ENCODE peak calls at places on chromosomes 5 and 9, in eight cellular contexts. F is heart left ventricle, L is uterus, Y is GM12892, T is A549, M is breast epithelium, U is GM12891, R is tibial nerve. E is an unnamed sample.

GRCh38 chr5:16600397-16600796 is 16.4 kb downstream of the RETREG1 start:
- DNase-seq in F (peak; percentile 89), L (no peak), Y (no peak), T (no peak), M (no peak), U (no peak), R (peak; percentile 72), E (no peak)

GRCh38 chr5:18798058-18798457 is 1163.8 kb downstream of the TAF11L14 start:
- DNase-seq in F (no peak), L (no peak), Y (no peak), T (no peak), M (no peak), U (no peak), R (no peak), E (no peak)

GRCh38 chr9:16196206-16196605 is 643.4 kb downstream of the CCDC171 start:
- DNase-seq in F (no peak), L (no peak), Y (no peak), T (no peak), M (no peak), U (no peak), R (no peak), E (no peak)

GRCh38 chr5:39102684-39103155 is 28.5 kb upstream of the RICTOR start:
- DNase-seq in F (no peak), L (no peak), Y (no peak), T (no peak), M (no peak), U (no peak), R (no peak), E (no peak)

GRCh38 chr5:7770436-7770835 is 80.5 kb downstream of the CFAP90 start:
- DNase-seq in F (no peak), L (no peak), Y (no peak), T (no peak), M (no peak), U (no peak), R (no peak), E (no peak)

GRCh38 chr5:139660105-139660915 is 12.2 kb downstream of the CXXC5 start:
- DNase-seq in F (peak; percentile 91), L (no peak), Y (no peak), T (no peak), M (peak; percentile 91), U (no peak), R (no peak), E (peak; percentile 78)

GRCh38 chr5:98836175-98836574 is 62.7 kb downstream of the RGMB start:
- DNase-seq in F (no peak), L (no peak), Y (no peak), T (no peak), M (no peak), U (no peak), R (no peak), E (no peak)

GRCh38 chr9:92664394-92665152 is 5.4 kb downstream of the IPPK start:
- DNase-seq in F (no peak), L (no peak), Y (no peak), T (no peak), M (peak; percentile 37), U (no peak), R (no peak), E (no peak)

GRCh38 chr5:154523704-154524103 is 45.7 kb upstream of the HAND1 start:
- DNase-seq in F (peak; percentile 54), L (no peak), Y (no peak), T (no peak), M (no peak), U (no peak), R (no peak), E (no peak)

GRCh38 chr5:42606464-42606869 is 150.2 kb upstream of the CCDC152 start:
- DNase-seq in F (no peak), L (no peak), Y (no peak), T (no peak), M (no peak), U (no peak), R (no peak), E (no peak)

GRCh38 chr9:122816163-122816867 is 12.1 kb downstream of the PDCL start:
- DNase-seq in F (peak; percentile 47), L (peak; percentile 22), Y (no peak), T (no peak), M (no peak), U (no peak), R (peak; percentile 21), E (no peak)

GRCh38 chr9:133998915-133999580 is 6.9 kb upstream of the VAV2 start:
- DNase-seq in F (no peak), L (no peak), Y (no peak), T (no peak), M (no peak), U (no peak), R (no peak), E (no peak)

GRCh38 chr9:20397348-20397747 is 225.0 kb downstream of the MLLT3 start:
- DNase-seq in F (no peak), L (no peak), Y (no peak), T (no peak), M (no peak), U (no peak), R (no peak), E (no peak)

GRCh38 chr9:4298255-4299005 is 1.4 kb downstream of the GLIS3 start:
- DNase-seq in F (peak; percentile 43), L (peak; percentile 34), Y (peak; percentile 27), T (peak; percentile 30), M (no peak), U (peak; percentile 35), R (peak; percentile 40), E (no peak)

GRCh38 chr9:126056312-126057021 is 270.2 kb upstream of the MVB12B start:
- DNase-seq in F (no peak), L (no peak), Y (no peak), T (no peak), M (no peak), U (no peak), R (no peak), E (no peak)

GRCh38 chr9:13388157-13388556 is 108.7 kb upstream of the MPDZ start:
- DNase-seq in F (no peak), L (no peak), Y (no peak), T (no peak), M (no peak), U (no peak), R (no peak), E (no peak)

DNA sequence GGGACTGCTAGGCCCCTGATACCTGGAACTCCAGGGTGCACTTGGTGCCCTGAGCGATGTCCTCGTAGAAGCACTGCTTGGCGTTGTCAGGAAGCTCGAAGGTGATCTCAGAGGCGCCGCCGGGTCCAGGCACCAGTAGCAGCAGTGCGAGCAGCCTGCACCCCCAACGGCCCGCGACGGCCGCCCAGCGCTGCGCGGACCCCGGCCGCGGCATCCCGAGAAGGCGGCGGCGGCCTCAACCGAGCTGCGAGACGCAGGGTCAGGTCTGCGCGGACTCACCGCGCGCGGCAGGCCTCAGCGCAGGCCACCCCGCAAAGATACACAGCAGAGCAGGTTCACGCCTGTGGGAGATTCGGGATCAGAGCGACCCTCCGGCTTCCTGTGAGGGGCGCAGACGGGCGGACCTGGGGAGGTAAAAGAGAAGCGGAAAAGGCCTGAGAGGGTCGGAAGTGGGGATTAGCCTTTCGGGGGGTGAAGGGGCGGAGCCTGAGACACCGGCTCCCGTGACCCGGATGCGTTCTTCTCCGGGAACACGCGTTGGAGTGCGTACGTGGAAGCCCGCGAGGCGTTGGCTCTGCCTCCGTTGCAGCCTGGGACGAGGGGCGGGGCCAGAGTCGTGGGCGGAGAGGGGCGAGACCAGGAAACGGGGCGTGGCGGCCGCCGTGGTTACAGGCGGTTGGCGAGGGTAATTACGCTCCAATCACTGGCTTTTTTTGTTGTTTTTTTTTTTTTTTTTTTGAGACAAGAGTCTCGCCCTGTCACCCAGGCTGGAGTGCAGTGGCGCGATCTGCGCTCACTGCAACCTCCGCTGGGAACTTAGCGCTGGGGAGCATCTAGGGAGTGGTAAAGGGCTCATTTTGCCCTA is at the start of gene TMED7:
- DNase-seq in F (peak; percentile 100), L (peak; percentile 99), Y (peak; percentile 79), T (peak; percentile 88), M (peak; percentile 99), U (peak; percentile 73), R (peak; percentile 99), E (peak; percentile 86)
- TF ChIP-seq POLR2A in F (peak; percentile 97), L (peak; percentile 51), Y (peak; percentile 84), T (peak; percentile 76), M (peak; percentile 72), U (peak; percentile 88), R (peak; percentile 92), E (peak; percentile 92)

GRCh38 chr9:113372059-113372458 is 4.7 kb downstream of the HDHD3 start:
- DNase-seq in F (no peak), L (no peak), Y (no peak), T (no peak), M (no peak), U (no peak), R (no peak), E (no peak)
- TF ChIP-seq POLR2A in F (no peak), L (no peak), Y (no peak), T (peak; percentile 6), M (no peak), U (no peak), R (no peak), E (no peak)

GRCh38 chr9:98255064-98255577 is 328 bp downstream of the TBC1D2 start:
- DNase-seq in F (peak; percentile 27), L (no peak), Y (no peak), T (no peak), M (peak; percentile 54), U (no peak), R (no peak), E (peak; percentile 54)

GRCh38 chr9:98254236-98255063 is 999 bp downstream of the TBC1D2 start:
- DNase-seq in F (no peak), L (no peak), Y (no peak), T (no peak), M (no peak), U (no peak), R (no peak), E (no peak)

GRCh38 chr9:98253563-98253962 is 1.9 kb downstream of the TBC1D2 start:
- DNase-seq in F (no peak), L (no peak), Y (no peak), T (no peak), M (no peak), U (no peak), R (no peak), E (no peak)

GRCh38 chr9:98256632-98257218 is 1.3 kb upstream of the TBC1D2 start:
- DNase-seq in F (no peak), L (no peak), Y (no peak), T (no peak), M (no peak), U (no peak), R (no peak), E (no peak)

DNA sequence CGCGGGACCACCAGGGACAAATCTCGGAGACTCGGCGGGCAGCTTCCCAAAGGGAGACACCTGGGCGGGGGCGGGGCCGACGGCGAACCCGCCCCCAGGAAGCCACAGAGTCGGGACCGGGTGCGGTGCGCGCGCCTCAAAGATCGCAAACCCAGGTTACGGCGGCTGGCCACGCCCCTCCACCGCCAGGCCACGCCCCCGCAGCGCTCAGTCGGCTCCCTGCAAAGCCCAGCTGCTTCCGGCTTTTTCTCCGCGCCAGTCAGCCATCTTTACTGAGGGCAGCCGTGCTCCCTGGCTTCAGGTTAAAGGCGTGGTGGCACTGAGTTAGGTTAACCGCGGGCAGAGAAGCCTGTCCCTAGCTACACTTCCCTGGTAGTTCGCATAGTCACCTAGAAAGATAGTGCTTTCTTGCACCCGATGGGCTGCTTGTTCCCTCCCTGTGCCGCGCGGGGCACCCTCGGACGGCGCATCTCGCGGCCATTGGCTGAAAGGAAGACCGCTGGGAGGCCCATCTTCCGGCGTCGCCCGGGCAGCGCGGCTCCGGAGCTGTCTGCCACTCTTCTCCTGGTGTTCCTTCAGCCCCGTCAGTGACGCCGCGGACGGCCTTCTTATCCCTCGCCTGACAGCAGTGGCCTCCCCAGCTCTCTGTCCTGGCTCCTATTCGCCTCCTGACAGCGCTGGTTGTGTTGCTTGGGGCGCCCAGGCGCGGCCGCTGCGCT is at the start of gene TBC1D2:
- DNase-seq in F (peak; percentile 95), L (peak; percentile 95), Y (peak; percentile 96), T (peak; percentile 92), M (peak; percentile 97), U (peak; percentile 97), R (peak; percentile 92), E (peak; percentile 99)
- TF ChIP-seq POLR2A in F (no peak), L (peak; percentile 43), Y (peak; percentile 74), T (peak; percentile 83), M (no peak), U (peak; percentile 58), R (peak; percentile 25), E (peak; percentile 90)

GRCh38 chr5:140690941-140691924 is at the start of the genes HARS1 and HARS2:
- DNase-seq in F (peak; percentile 92), L (peak; percentile 88), Y (peak; percentile 87), T (peak; percentile 98), M (peak; percentile 88), U (peak; percentile 82), R (peak; percentile 79), E (peak; percentile 71)
- TF ChIP-seq POLR2A in F (peak; percentile 55), L (peak; percentile 52), Y (peak; percentile 95), T (peak; percentile 93), M (peak; percentile 59), U (peak; percentile 88), R (no peak), E (peak; percentile 89)

E was measured in H54.